ENCODE peak calls at places on chromosomes 6 and 20, in nine cellular contexts. E is adrenal gland, P is HL-60, R is upper lobe of right lung, L is IMR-90, J is bronchial epithelial cell, G is colonic mucosa, T is body of pancreas, I is K562. Y is an unnamed sample. For H3K27me3, the result is how much of the 10 kb centered on the place peaks cover.

GRCh38 chr6:144928847-144929246 is 643.7 kb downstream of the UTRN start:
- DNase-seq in L (no peak), J (no peak), P (no peak), T (no peak), I (peak), E (no peak), G (no peak), R (no peak), Y (no peak)

GRCh38 chr6:15320683-15321082 is 74.8 kb downstream of the JARID2 start:
- DNase-seq in J (peak), L (peak), I (no peak), T (no peak), G (no peak), E (no peak), P (no peak), R (no peak), Y (no peak)

GRCh38 chr6:717135-717534 is 24.2 kb upstream of the EXOC2 start:
- DNase-seq in G (no peak), L (no peak), I (no peak), R (no peak), T (no peak), E (no peak), P (no peak), J (no peak), Y (no peak)

GRCh38 chr20:1528811-1529210 is 28.7 kb downstream of the SIRPD start:
- DNase-seq in J (peak), T (no peak), R (no peak), I (no peak), E (no peak), P (peak), G (no peak), L (peak), Y (peak)

GRCh38 chr6:35019831-35020230 is 121.3 kb downstream of the TCP11 start:
- DNase-seq in L (no peak), E (no peak), T (no peak), I (no peak), P (no peak), G (no peak), J (no peak), R (no peak), Y (no peak)

GRCh38 chr6:44235269-44235668 is 11.6 kb upstream of the HSP90AB1 start:
- DNase-seq in P (no peak), J (no peak), I (no peak), T (no peak), R (no peak), L (no peak), G (no peak), E (no peak), Y (no peak)

GRCh38 chr20:45138451-45139300 is 14.4 kb upstream of the WFDC12 start:
- DNase-seq in P (peak), G (peak), T (peak), J (peak), L (no peak), E (peak), R (peak), I (peak), Y (peak)

GRCh38 chr20:4162766-4163165 is 147.4 kb upstream of the RNF24 start:
- DNase-seq in T (no peak), E (no peak), I (no peak), R (peak), P (no peak), L (no peak), G (no peak), J (no peak), Y (no peak)

GRCh38 chr6:137303436-137303835 is 84.3 kb upstream of the IFNGR1 start:
- DNase-seq in P (no peak), J (no peak), I (no peak), L (peak), G (no peak), E (no peak), R (no peak), T (no peak), Y (no peak)

GRCh38 chr20:11459090-11459877 is 458.4 kb upstream of the BTBD3 start:
- DNase-seq in I (no peak), L (peak), J (peak), G (no peak), E (no peak), R (no peak), T (no peak), P (peak), Y (no peak)

GRCh38 chr20:48444249-48444648 is 383.6 kb downstream of the PREX1 start:
- DNase-seq in J (no peak), L (no peak), R (no peak), G (no peak), P (no peak), E (no peak), T (no peak), I (no peak), Y (no peak)

GRCh38 chr6:107061125-107062020 is 33.4 kb downstream of the MTRES1 start:
- DNase-seq in T (no peak), G (no peak), L (peak), P (no peak), E (no peak), R (no peak), I (no peak), J (peak), Y (no peak)

GRCh38 chr6:52155791-52156576 is 30.2 kb upstream of the IL17A start:
- DNase-seq in E (no peak), L (no peak), R (no peak), P (no peak), T (no peak), I (no peak), J (peak), G (no peak), Y (peak)

GRCh38 chr6:10513544-10513943 is 7.6 kb upstream of the GCNT2 start:
- DNase-seq in G (no peak), L (no peak), E (no peak), P (no peak), R (no peak), J (no peak), I (no peak), T (peak), Y (no peak)

GRCh38 chr6:69232506-69233194 is 564.2 kb downstream of the LMBRD1 start:
- DNase-seq in L (peak), J (peak), P (peak), T (peak), G (peak), R (peak), I (peak), E (peak), Y (no peak)

GRCh38 chr6:117938324-117938995 is 31.4 kb downstream of the SLC35F1 start:
- DNase-seq in L (no peak), P (no peak), I (no peak), R (no peak), T (peak), E (peak), G (no peak), J (no peak), Y (no peak)

GRCh38 chr6:81842254-81842653 is 89.8 kb upstream of the TENT5A start:
- DNase-seq in I (no peak), E (no peak), R (no peak), T (no peak), J (no peak), P (no peak), G (no peak), L (no peak), Y (no peak)

GRCh38 chr20:7792131-7792869 is 148.0 kb downstream of the HAO1 start:
- DNase-seq in J (peak), P (no peak), R (no peak), L (no peak), I (no peak), E (no peak), T (no peak), G (no peak), Y (peak)

GRCh38 chr6:1473166-1473565 is 83.8 kb downstream of the FOXF2 start:
- DNase-seq in I (no peak), T (no peak), L (no peak), G (no peak), P (no peak), R (no peak), E (no peak), J (no peak), Y (no peak)

GRCh38 chr6:33822575-33823395 is 19.0 kb upstream of the MLN start:
- DNase-seq in I (peak), P (no peak), G (no peak), R (no peak), L (no peak), E (no peak), T (no peak), J (no peak), Y (no peak)

GRCh38 chr20:23419995-23420901 is 1.0 kb downstream of the NAPB start:
- DNase-seq in E (peak), P (peak), I (peak), L (peak), G (peak), J (peak), R (peak), T (peak), Y (peak)

GRCh38 chr6:43052842-43053544 is 658 bp downstream of the CUL7 start:
- DNase-seq in J (no peak), T (peak), I (peak), P (peak), G (peak), E (no peak), R (no peak), L (peak), Y (no peak)

GRCh38 chr6:159267165-159267564 is 98.0 kb downstream of the FNDC1 start:
- DNase-seq in E (no peak), P (no peak), L (no peak), G (no peak), I (peak), J (peak), R (no peak), T (no peak), Y (no peak)

GRCh38 chr6:74343804-74344203 is 647.8 kb downstream of the CD109 start:
- DNase-seq in T (no peak), E (no peak), L (no peak), I (no peak), J (no peak), G (no peak), R (no peak), P (no peak), Y (no peak)

GRCh38 chr6:2560903-2561698 is 189.6 kb downstream of the MYLK4 start:
- DNase-seq in P (no peak), I (no peak), J (no peak), L (no peak), T (no peak), E (no peak), G (no peak), R (no peak), Y (no peak)

GRCh38 chr20:4951299-4951698 is 50.0 kb downstream of the SLC23A2 start:
- DNase-seq in L (peak), E (peak), I (no peak), P (no peak), G (no peak), R (no peak), J (peak), T (no peak), Y (peak)

GRCh38 chr6:13302751-13303667 is 25.3 kb downstream of the TBC1D7 start:
- DNase-seq in E (peak), L (peak), P (peak), T (peak), G (peak), I (peak), J (peak), R (peak), Y (peak)

GRCh38 chr6:106063448-106063850 is 22.7 kb upstream of the PRDM1 start:
- DNase-seq in I (no peak), T (no peak), R (no peak), J (peak), L (peak), E (no peak), G (no peak), P (no peak), Y (no peak)

GRCh38 chr20:760751-761417 is 7.4 kb downstream of the SLC52A3 start:
- DNase-seq in I (peak), E (no peak), L (no peak), J (peak), T (no peak), G (no peak), P (no peak), R (peak), Y (no peak)

GRCh38 chr6:25963426-25964123 is 973 bp downstream of the TRIM38 start:
- DNase-seq in L (peak), R (no peak), T (no peak), G (peak), I (peak), J (peak), E (no peak), P (peak), Y (peak)

GRCh38 chr6:2193931-2194330 is 51.5 kb downstream of the GMDS start:
- DNase-seq in L (no peak), R (no peak), E (no peak), J (no peak), G (no peak), T (no peak), P (no peak), I (no peak), Y (no peak)

GRCh38 chr20:62062661-62063600 is 2.8 kb downstream of the TAF4 start:
- DNase-seq in L (no peak), E (no peak), J (no peak), G (no peak), I (no peak), T (no peak), P (no peak), R (no peak), Y (no peak)

GRCh38 chr20:48070961-48071645 is 285.8 kb upstream of the SULF2 start:
- DNase-seq in G (no peak), I (no peak), T (no peak), E (no peak), P (no peak), J (no peak), R (no peak), L (no peak), Y (no peak)

GRCh38 chr6:116287668-116288282 is 8.0 kb upstream of the TSPYL1 start:
- DNase-seq in J (peak), P (no peak), L (peak), R (no peak), G (no peak), T (no peak), I (peak), E (no peak), Y (no peak)

GRCh38 chr6:52410979-52411378 is 9.2 kb upstream of the EFHC1 start:
- DNase-seq in G (no peak), J (no peak), I (no peak), R (no peak), P (no peak), E (no peak), L (peak), T (no peak), Y (no peak)

GRCh38 chr6:70166088-70166958 is 136.6 kb downstream of the COL9A1 start:
- DNase-seq in G (peak), I (peak), R (peak), T (peak), L (peak), E (peak), J (peak), P (peak), Y (no peak)

DNA sequence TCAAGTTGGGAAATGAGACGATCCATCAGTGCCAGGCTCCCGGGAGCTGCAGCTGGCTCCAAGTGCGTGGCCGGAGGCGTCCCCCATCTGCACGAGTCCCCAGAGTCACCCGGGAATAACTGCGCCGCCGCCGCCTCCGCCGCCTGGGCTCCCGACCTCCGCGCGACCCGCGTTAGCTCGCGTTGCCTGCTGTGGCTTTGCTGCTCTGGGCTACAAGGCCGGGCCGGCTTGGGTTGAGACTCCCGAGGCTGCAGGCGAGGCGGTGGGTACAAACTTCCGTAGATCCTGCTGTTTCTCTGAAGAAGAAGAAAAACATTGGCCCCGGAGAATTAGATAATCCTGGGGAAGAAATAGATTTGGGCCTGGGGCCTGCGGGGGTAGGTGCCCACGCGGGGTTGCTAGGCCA is 7.4 kb upstream of the LAMP5 start:
- DNase-seq in L (no peak), T (no peak), E (no peak), G (no peak), J (no peak), P (no peak), R (no peak), I (no peak), Y (no peak)
- H3K27me3 ChIP-seq in L (half or more), T (under half), E (under half), G (half or more), J (under half), P (under half), R (half or more), I (under half), Y (half or more)

GRCh38 chr6:85452441-85452881 is 2.6 kb downstream of the NT5E start:
- DNase-seq in G (no peak), E (no peak), L (peak), I (no peak), J (peak), T (no peak), R (no peak), P (no peak), Y (no peak)
- H3K27me3 ChIP-seq in G (under half), E (under half), L (under half), I (under half), J (under half), T (under half), R (under half), P (half or more), Y (under half)

GRCh38 chr6:133890941-133891813 is 2.3 kb downstream of the TCF21 start:
- DNase-seq in I (peak), E (no peak), J (peak), G (peak), T (peak), R (peak), L (peak), P (no peak), Y (no peak)
- H3K27me3 ChIP-seq in I (half or more), E (half or more), J (half or more), G (half or more), T (under half), R (half or more), L (under half), P (half or more), Y (under half)

GRCh38 chr6:149468179-149468578 is 16.6 kb downstream of the ZC3H12D start:
- DNase-seq in P (no peak), L (no peak), I (no peak), T (no peak), J (no peak), R (no peak), E (no peak), G (no peak), Y (no peak)
- H3K27me3 ChIP-seq in P (under half), L (under half), I (under half), T (under half), J (under half), R (under half), E (under half), G (under half), Y (under half)

GRCh38 chr20:54166987-54167662 is 6.7 kb downstream of the CYP24A1 start:
- DNase-seq in T (no peak), G (no peak), J (no peak), R (no peak), E (no peak), P (no peak), L (no peak), I (no peak), Y (no peak)
- H3K27me3 ChIP-seq in T (under half), G (under half), J (under half), R (half or more), E (under half), P (under half), L (half or more), I (under half), Y (under half)

DNA sequence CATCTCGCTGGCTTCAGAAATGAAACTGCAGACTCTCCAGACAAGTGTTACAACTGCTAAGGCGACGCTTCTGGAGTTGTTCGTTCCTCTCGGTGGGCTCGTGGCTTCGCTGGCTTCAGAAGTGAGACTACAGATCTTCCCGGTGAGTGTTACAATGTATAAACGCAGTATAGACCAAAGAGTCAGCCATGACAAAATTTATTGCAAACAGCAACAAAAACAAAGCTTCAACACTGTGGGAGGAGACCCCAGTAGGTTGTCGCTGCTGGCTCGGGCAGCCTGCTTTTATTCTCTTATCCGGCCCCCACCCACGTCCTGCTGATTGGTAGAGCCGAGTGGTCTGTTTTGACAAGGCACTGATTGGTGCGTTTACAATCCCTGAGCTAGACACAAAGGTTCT is 113.2 kb downstream of the GPX5 start:
- DNase-seq in P (no peak), R (no peak), L (no peak), G (no peak), T (no peak), J (no peak), E (no peak), I (no peak), Y (no peak)
- H3K27me3 ChIP-seq in P (under half), R (under half), L (under half), G (under half), T (under half), J (under half), E (under half), I (under half), Y (under half)

GRCh38 chr20:46543033-46543432 is 7.4 kb downstream of the OCSTAMP start:
- DNase-seq in R (no peak), I (no peak), T (no peak), L (no peak), G (no peak), J (no peak), E (no peak), P (no peak), Y (no peak)
- H3K27me3 ChIP-seq in R (under half), I (under half), T (under half), L (under half), G (under half), J (under half), E (under half), P (under half), Y (half or more)

GRCh38 chr20:51372176-51372803 is 170.2 kb downstream of the NFATC2 start:
- DNase-seq in P (peak), G (peak), E (peak), R (peak), I (peak), J (peak), L (peak), T (peak), Y (peak)

GRCh38 chr20:51368461-51369211 is 173.9 kb downstream of the NFATC2 start:
- DNase-seq in T (no peak), P (no peak), R (peak), E (no peak), I (no peak), G (no peak), J (no peak), L (peak), Y (no peak)

GRCh38 chr20:51366155-51366886 is 176.2 kb downstream of the NFATC2 start:
- DNase-seq in J (peak), L (peak), E (no peak), I (peak), T (peak), R (no peak), P (no peak), G (peak), Y (peak)

GRCh38 chr20:51371720-51372119 is 170.8 kb downstream of the NFATC2 start:
- DNase-seq in I (no peak), L (no peak), E (no peak), R (no peak), J (no peak), G (no peak), P (no peak), T (no peak), Y (no peak)

DNA sequence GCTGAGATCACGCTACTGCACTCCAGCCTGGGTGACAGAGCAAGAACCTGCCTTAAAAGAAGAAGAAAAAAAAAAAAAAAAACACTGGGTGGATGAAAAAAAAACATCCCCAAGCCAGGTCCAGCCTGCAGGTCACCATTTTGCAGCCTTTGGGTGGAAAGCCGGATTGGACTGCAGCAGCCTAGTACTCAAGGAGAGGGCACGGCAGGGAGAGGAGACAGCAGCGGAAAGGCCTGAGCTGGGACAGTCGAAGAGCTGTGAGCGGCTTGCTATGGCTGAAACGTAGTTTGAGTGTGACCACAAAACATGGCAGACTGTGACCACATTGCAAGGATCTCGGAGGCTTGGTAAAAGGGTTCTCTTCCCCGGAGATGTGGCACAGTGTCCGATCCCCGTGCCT is 173.0 kb downstream of the NFATC2 start:
- DNase-seq in J (no peak), T (no peak), L (no peak), I (no peak), R (no peak), E (no peak), P (no peak), G (no peak), Y (no peak)
- H3K27me3 ChIP-seq in J (under half), T (under half), L (under half), I (under half), R (under half), E (under half), P (under half), G (under half), Y (under half)

GRCh38 chr20:21437816-21438215 is 40.5 kb upstream of the NKX2-4 start:
- DNase-seq in G (no peak), E (no peak), J (no peak), P (no peak), R (no peak), I (no peak), T (no peak), L (no peak), Y (no peak)
- H3K27me3 ChIP-seq in G (under half), E (under half), J (under half), P (under half), R (under half), I (under half), T (under half), L (under half), Y (half or more)

GRCh38 chr20:58222446-58222845 is 6.0 kb downstream of the ANKRD60 start:
- DNase-seq in E (no peak), I (no peak), G (no peak), T (no peak), R (no peak), L (no peak), J (no peak), P (no peak), Y (no peak)
- H3K27me3 ChIP-seq in E (under half), I (half or more), G (under half), T (under half), R (under half), L (under half), J (under half), P (under half), Y (under half)

Y was measured in PC-9.